ENCODE peak calls at places on chromosome 10, in nine cellular contexts. One of them, this sample, is unnamed.

GRCh38 chr10:14040787-14041631 is 289.7 kb downstream of the FRMD4A start:
- DNase-seq in HCT116: no peak
- DNase-seq in upper lobe of right lung: no peak
- DNase-seq in heart left ventricle: no peak
- DNase-seq in thoracic aorta: no peak
- DNase-seq in tibial artery: no peak
- DNase-seq in suprapubic skin: no peak
- DNase-seq in hepatocyte: no peak
- DNase-seq in tibial nerve: no peak
- DNase-seq in this sample: no peak

GRCh38 chr10:105585753-105586152 is 944.7 kb downstream of the SORCS3 start:
- DNase-seq in hepatocyte: peak
- DNase-seq in HCT116: no peak
- DNase-seq in tibial artery: no peak
- DNase-seq in tibial nerve: no peak
- DNase-seq in heart left ventricle: no peak
- DNase-seq in suprapubic skin: no peak
- DNase-seq in thoracic aorta: no peak
- DNase-seq in upper lobe of right lung: no peak
- DNase-seq in this sample: peak

GRCh38 chr10:51960494-51960895 is 261.1 kb upstream of the CSTF2T start:
- DNase-seq in hepatocyte: peak
- DNase-seq in tibial nerve: peak
- DNase-seq in heart left ventricle: no peak
- DNase-seq in upper lobe of right lung: no peak
- DNase-seq in tibial artery: no peak
- DNase-seq in thoracic aorta: no peak
- DNase-seq in HCT116: peak
- DNase-seq in suprapubic skin: no peak
- DNase-seq in this sample: peak

GRCh38 chr10:13271552-13272163 is 28.2 kb downstream of the PHYH start:
- DNase-seq in HCT116: peak
- DNase-seq in suprapubic skin: no peak
- DNase-seq in upper lobe of right lung: peak
- DNase-seq in tibial artery: peak
- DNase-seq in hepatocyte: peak
- DNase-seq in tibial nerve: peak
- DNase-seq in thoracic aorta: no peak
- DNase-seq in heart left ventricle: peak
- DNase-seq in this sample: peak

GRCh38 chr10:110077436-110078120 is 69.8 kb downstream of the ADD3 start:
- DNase-seq in hepatocyte: no peak
- DNase-seq in upper lobe of right lung: no peak
- DNase-seq in suprapubic skin: no peak
- DNase-seq in tibial nerve: no peak
- DNase-seq in heart left ventricle: no peak
- DNase-seq in thoracic aorta: no peak
- DNase-seq in tibial artery: no peak
- DNase-seq in HCT116: no peak
- DNase-seq in this sample: no peak

GRCh38 chr10:80159166-80159888 is 26.8 kb downstream of the PLAC9 start:
- DNase-seq in suprapubic skin: no peak
- DNase-seq in heart left ventricle: no peak
- DNase-seq in hepatocyte: no peak
- DNase-seq in tibial nerve: no peak
- DNase-seq in thoracic aorta: no peak
- DNase-seq in upper lobe of right lung: no peak
- DNase-seq in HCT116: no peak
- DNase-seq in tibial artery: no peak
- DNase-seq in this sample: no peak

GRCh38 chr10:89217057-89217990 is 10.2 kb upstream of the CH25H start:
- DNase-seq in HCT116: peak
- DNase-seq in thoracic aorta: no peak
- DNase-seq in tibial nerve: peak
- DNase-seq in hepatocyte: peak
- DNase-seq in tibial artery: no peak
- DNase-seq in heart left ventricle: no peak
- DNase-seq in suprapubic skin: no peak
- DNase-seq in upper lobe of right lung: no peak
- DNase-seq in this sample: peak

GRCh38 chr10:11299125-11299524 is 281.5 kb downstream of the CELF2 start:
- DNase-seq in thoracic aorta: no peak
- DNase-seq in suprapubic skin: no peak
- DNase-seq in upper lobe of right lung: no peak
- DNase-seq in hepatocyte: no peak
- DNase-seq in heart left ventricle: no peak
- DNase-seq in tibial artery: peak
- DNase-seq in HCT116: no peak
- DNase-seq in tibial nerve: no peak
- DNase-seq in this sample: no peak

GRCh38 chr10:19168584-19168983 is 120.0 kb downstream of the MALRD1 start:
- DNase-seq in heart left ventricle: no peak
- DNase-seq in suprapubic skin: no peak
- DNase-seq in tibial artery: no peak
- DNase-seq in HCT116: no peak
- DNase-seq in thoracic aorta: no peak
- DNase-seq in hepatocyte: no peak
- DNase-seq in upper lobe of right lung: no peak
- DNase-seq in tibial nerve: no peak
- DNase-seq in this sample: no peak

GRCh38 chr10:19164461-19164860 is 115.9 kb downstream of the MALRD1 start:
- DNase-seq in heart left ventricle: no peak
- DNase-seq in tibial artery: no peak
- DNase-seq in HCT116: no peak
- DNase-seq in suprapubic skin: no peak
- DNase-seq in upper lobe of right lung: no peak
- DNase-seq in tibial nerve: no peak
- DNase-seq in hepatocyte: no peak
- DNase-seq in thoracic aorta: no peak
- DNase-seq in this sample: no peak

DNA sequence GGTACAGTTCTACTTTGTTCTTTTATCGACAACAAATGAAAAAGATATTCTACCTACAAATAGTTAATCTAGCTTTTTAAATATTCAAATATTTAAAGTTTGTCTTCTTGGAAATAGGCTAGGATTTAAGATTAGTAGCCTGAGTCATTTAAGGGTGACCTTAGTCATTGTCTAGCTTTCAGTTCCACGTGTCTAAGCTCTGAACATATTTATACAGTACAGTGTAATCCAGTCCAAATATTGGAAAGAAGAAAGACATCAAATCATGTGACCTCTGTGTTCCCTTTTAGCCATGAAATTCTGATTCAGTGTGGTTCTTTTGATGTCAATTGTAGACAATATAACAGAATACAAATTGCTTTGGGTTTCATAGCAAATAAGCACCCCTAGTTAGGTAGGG is 121.1 kb downstream of the MALRD1 start:
- DNase-seq in heart left ventricle: no peak
- DNase-seq in thoracic aorta: no peak
- DNase-seq in tibial artery: no peak
- DNase-seq in HCT116: no peak
- DNase-seq in upper lobe of right lung: no peak
- DNase-seq in tibial nerve: no peak
- DNase-seq in suprapubic skin: no peak
- DNase-seq in hepatocyte: no peak
- DNase-seq in this sample: no peak
- H3K27ac ChIP-seq in heart left ventricle: no peak
- H3K27ac ChIP-seq in thoracic aorta: no peak
- H3K27ac ChIP-seq in tibial artery: no peak
- H3K27ac ChIP-seq in HCT116: no peak
- H3K27ac ChIP-seq in upper lobe of right lung: no peak
- H3K27ac ChIP-seq in tibial nerve: no peak
- H3K27ac ChIP-seq in suprapubic skin: no peak
- H3K27ac ChIP-seq in hepatocyte: no peak
- H3K27ac ChIP-seq in this sample: no peak

GRCh38 chr10:66318761-66319160 is 607.1 kb upstream of the LRRTM3 start:
- DNase-seq in HCT116: no peak
- DNase-seq in hepatocyte: no peak
- DNase-seq in tibial artery: no peak
- DNase-seq in suprapubic skin: no peak
- DNase-seq in tibial nerve: no peak
- DNase-seq in upper lobe of right lung: no peak
- DNase-seq in thoracic aorta: no peak
- DNase-seq in heart left ventricle: no peak
- DNase-seq in this sample: no peak

GRCh38 chr10:66322261-66322660 is 603.6 kb upstream of the LRRTM3 start:
- DNase-seq in tibial artery: no peak
- DNase-seq in thoracic aorta: no peak
- DNase-seq in HCT116: no peak
- DNase-seq in hepatocyte: peak
- DNase-seq in tibial nerve: no peak
- DNase-seq in suprapubic skin: no peak
- DNase-seq in upper lobe of right lung: no peak
- DNase-seq in heart left ventricle: no peak
- DNase-seq in this sample: no peak

GRCh38 chr10:66326876-66327275 is 599.0 kb upstream of the LRRTM3 start:
- DNase-seq in heart left ventricle: no peak
- DNase-seq in suprapubic skin: no peak
- DNase-seq in tibial nerve: no peak
- DNase-seq in thoracic aorta: no peak
- DNase-seq in upper lobe of right lung: no peak
- DNase-seq in HCT116: no peak
- DNase-seq in hepatocyte: no peak
- DNase-seq in tibial artery: no peak
- DNase-seq in this sample: no peak

GRCh38 chr10:66321746-66322145 is 604.1 kb upstream of the LRRTM3 start:
- DNase-seq in hepatocyte: no peak
- DNase-seq in heart left ventricle: no peak
- DNase-seq in suprapubic skin: no peak
- DNase-seq in tibial artery: no peak
- DNase-seq in tibial nerve: no peak
- DNase-seq in upper lobe of right lung: no peak
- DNase-seq in HCT116: no peak
- DNase-seq in thoracic aorta: no peak
- DNase-seq in this sample: no peak

GRCh38 chr10:66322777-66323176 is 603.1 kb upstream of the LRRTM3 start:
- DNase-seq in upper lobe of right lung: no peak
- DNase-seq in thoracic aorta: no peak
- DNase-seq in HCT116: no peak
- DNase-seq in tibial artery: no peak
- DNase-seq in tibial nerve: no peak
- DNase-seq in heart left ventricle: no peak
- DNase-seq in hepatocyte: no peak
- DNase-seq in suprapubic skin: no peak
- DNase-seq in this sample: no peak
- TF ChIP-seq CTCF in upper lobe of right lung: no peak
- TF ChIP-seq CTCF in thoracic aorta: no peak
- TF ChIP-seq CTCF in HCT116: no peak
- TF ChIP-seq CTCF in tibial artery: no peak
- TF ChIP-seq CTCF in tibial nerve: no peak
- TF ChIP-seq CTCF in heart left ventricle: no peak
- TF ChIP-seq CTCF in hepatocyte: no peak
- TF ChIP-seq CTCF in suprapubic skin: no peak
- TF ChIP-seq CTCF in this sample: no peak

DNA sequence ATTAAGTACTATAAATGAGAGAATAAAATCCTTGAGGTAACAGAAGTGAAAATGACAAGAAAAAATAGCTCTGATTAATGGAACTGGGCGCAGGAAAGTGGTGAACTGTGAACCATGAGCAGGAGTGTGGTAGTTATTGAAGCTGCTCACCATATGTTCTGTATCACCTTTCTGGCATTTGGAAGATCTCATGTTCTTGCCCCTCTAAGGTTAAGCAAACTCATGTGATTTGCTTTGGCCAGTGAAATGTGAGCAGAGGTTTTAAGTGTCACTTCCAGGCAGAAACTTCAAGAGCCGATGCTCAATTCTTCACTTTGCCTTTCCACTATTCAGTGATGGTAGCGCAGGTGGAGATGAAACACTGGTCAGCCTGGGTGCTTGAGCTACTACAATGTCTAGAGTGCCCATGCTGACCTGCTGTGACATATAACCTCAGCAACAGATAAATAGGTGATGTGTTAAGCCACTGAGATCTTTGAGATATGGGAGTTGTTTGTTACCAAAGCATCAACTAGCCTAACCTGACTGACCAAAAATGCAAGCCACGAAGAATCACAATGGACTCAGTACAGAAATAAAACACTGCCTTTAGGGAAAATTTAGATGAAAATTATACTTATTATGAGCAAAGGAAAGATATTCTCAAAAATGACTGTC is 18.4 kb downstream of the MTPAP start:
- DNase-seq in heart left ventricle: no peak
- DNase-seq in HCT116: no peak
- DNase-seq in suprapubic skin: no peak
- DNase-seq in thoracic aorta: no peak
- DNase-seq in tibial nerve: no peak
- DNase-seq in tibial artery: no peak
- DNase-seq in upper lobe of right lung: no peak
- DNase-seq in hepatocyte: no peak
- DNase-seq in this sample: no peak
- H3K27ac ChIP-seq in heart left ventricle: no peak
- H3K27ac ChIP-seq in HCT116: no peak
- H3K27ac ChIP-seq in suprapubic skin: no peak
- H3K27ac ChIP-seq in thoracic aorta: no peak
- H3K27ac ChIP-seq in tibial nerve: no peak
- H3K27ac ChIP-seq in tibial artery: no peak
- H3K27ac ChIP-seq in upper lobe of right lung: no peak
- H3K27ac ChIP-seq in hepatocyte: no peak
- H3K27ac ChIP-seq in this sample: no peak

GRCh38 chr10:123148414-123149161 is 652 bp downstream of the HMX2 start:
- DNase-seq in tibial artery: no peak
- DNase-seq in heart left ventricle: no peak
- DNase-seq in suprapubic skin: no peak
- DNase-seq in upper lobe of right lung: no peak
- DNase-seq in HCT116: no peak
- DNase-seq in tibial nerve: no peak
- DNase-seq in thoracic aorta: no peak
- DNase-seq in hepatocyte: no peak
- DNase-seq in this sample: no peak

GRCh38 chr10:123149162-123149567 is 1.2 kb downstream of the HMX2 start:
- DNase-seq in tibial artery: no peak
- DNase-seq in suprapubic skin: no peak
- DNase-seq in HCT116: no peak
- DNase-seq in upper lobe of right lung: no peak
- DNase-seq in heart left ventricle: no peak
- DNase-seq in hepatocyte: no peak
- DNase-seq in tibial nerve: no peak
- DNase-seq in thoracic aorta: no peak
- DNase-seq in this sample: no peak

GRCh38 chr10:123146892-123147634 is 873 bp upstream of the HMX2 start:
- DNase-seq in tibial artery: no peak
- DNase-seq in suprapubic skin: no peak
- DNase-seq in hepatocyte: no peak
- DNase-seq in heart left ventricle: no peak
- DNase-seq in thoracic aorta: no peak
- DNase-seq in HCT116: no peak
- DNase-seq in upper lobe of right lung: no peak
- DNase-seq in tibial nerve: no peak
- DNase-seq in this sample: no peak

GRCh38 chr10:123146013-123146891 is 1.7 kb upstream of the HMX2 start:
- DNase-seq in upper lobe of right lung: no peak
- DNase-seq in thoracic aorta: no peak
- DNase-seq in tibial nerve: no peak
- DNase-seq in suprapubic skin: no peak
- DNase-seq in HCT116: no peak
- DNase-seq in hepatocyte: no peak
- DNase-seq in heart left ventricle: no peak
- DNase-seq in tibial artery: no peak
- DNase-seq in this sample: no peak

DNA sequence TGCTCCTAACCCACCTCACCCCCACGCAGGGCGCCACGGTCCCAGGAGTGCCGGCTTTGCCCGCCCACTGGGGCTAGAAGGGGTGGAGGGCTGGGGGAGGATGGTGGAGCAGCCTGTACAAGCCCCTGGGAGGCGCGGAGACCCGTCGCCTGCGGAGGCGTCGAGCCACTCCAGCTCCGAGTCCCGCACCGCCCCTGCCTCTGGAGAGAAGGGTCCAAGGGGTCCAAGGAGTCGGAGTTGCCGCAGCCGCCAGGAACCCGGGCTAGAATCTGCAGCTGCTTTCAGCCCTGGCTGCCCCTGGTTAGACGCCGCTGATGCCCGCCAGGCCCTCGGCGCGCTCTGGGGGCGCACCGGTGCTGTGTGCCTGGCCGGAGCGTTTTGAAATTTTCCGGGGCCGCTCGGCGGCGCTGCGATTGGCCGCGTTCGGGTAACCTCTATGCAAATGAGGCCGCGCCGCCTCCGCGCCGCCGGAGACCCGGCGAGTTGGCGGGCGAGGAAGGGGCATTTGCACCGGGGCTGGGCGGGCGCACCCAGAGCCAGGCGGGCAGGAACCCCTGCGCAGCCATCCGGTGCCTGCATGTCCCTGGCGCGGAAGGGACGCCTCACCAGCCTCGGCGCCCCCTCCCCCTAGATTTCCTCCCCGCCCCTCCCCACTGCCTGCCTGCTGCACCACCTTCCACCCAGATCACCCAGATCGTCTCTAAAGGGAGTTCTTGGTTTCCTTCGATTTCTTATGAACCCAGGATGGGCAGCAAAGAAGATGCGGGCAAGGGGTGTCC is at the start of gene HMX2:
- DNase-seq in upper lobe of right lung: no peak
- DNase-seq in tibial artery: no peak
- DNase-seq in tibial nerve: no peak
- DNase-seq in heart left ventricle: no peak
- DNase-seq in thoracic aorta: no peak
- DNase-seq in hepatocyte: no peak
- DNase-seq in HCT116: no peak
- DNase-seq in suprapubic skin: no peak
- DNase-seq in this sample: no peak
- TF ChIP-seq CTCF in upper lobe of right lung: no peak
- TF ChIP-seq CTCF in tibial artery: no peak
- TF ChIP-seq CTCF in tibial nerve: no peak
- TF ChIP-seq CTCF in heart left ventricle: no peak
- TF ChIP-seq CTCF in thoracic aorta: no peak
- TF ChIP-seq CTCF in hepatocyte: no peak
- TF ChIP-seq CTCF in HCT116: no peak
- TF ChIP-seq CTCF in suprapubic skin: no peak
- TF ChIP-seq CTCF in this sample: no peak